ENCODE peak calls at places on chromosomes 1 and 21, in five cellular contexts. F is A549, T is body of pancreas, G is tibial nerve, J is adrenal gland. C is an unnamed sample.

GRCh38 chr1:224219011-224219611 is 36.1 kb downstream of the DEGS1 start:
- DNase-seq in F (no peak), T (no peak), G (no peak), J (no peak), C (no peak)

GRCh38 chr1:41385398-41386189 is 24.4 kb downstream of the FOXO6 start:
- DNase-seq in F (no peak), T (no peak), G (no peak), J (no peak), C (no peak)

GRCh38 chr1:41492341-41492848 is 7.9 kb upstream of the EDN2 start:
- DNase-seq in F (peak), T (no peak), G (no peak), J (no peak), C (no peak)

GRCh38 chr1:16913616-16913865 is 8.2 kb upstream of the CROCC start:
- DNase-seq in F (no peak), T (no peak), G (no peak), J (no peak), C (no peak)

GRCh38 chr1:107273515-107273914 is 132.7 kb downstream of the NTNG1 start:
- DNase-seq in F (no peak), T (no peak), G (no peak), J (no peak), C (no peak)

GRCh38 chr1:61085191-61086086 is 3.1 kb downstream of the NFIA start:
- DNase-seq in F (no peak), T (no peak), G (no peak), J (no peak), C (no peak)

GRCh38 chr1:182249201-182249676 is 142.4 kb downstream of the GLUL start:
- DNase-seq in F (no peak), T (peak), G (no peak), J (no peak), C (no peak)

GRCh38 chr1:203629509-203630082 is 3.0 kb downstream of the ATP2B4 start:
- DNase-seq in F (no peak), T (peak), G (peak), J (peak), C (peak)

GRCh38 chr1:31760422-31760900 is 3.7 kb downstream of the ADGRB2 start:
- DNase-seq in F (no peak), T (no peak), G (no peak), J (no peak), C (no peak)

GRCh38 chr1:229653420-229653819 is 27.4 kb downstream of the URB2 start:
- DNase-seq in F (no peak), T (no peak), G (no peak), J (no peak), C (no peak)

GRCh38 chr1:182189535-182190066 is 128.1 kb upstream of the ZNF648 start:
- DNase-seq in F (no peak), T (no peak), G (no peak), J (no peak), C (no peak)

GRCh38 chr1:213596729-213597128 is 391.0 kb upstream of the PROX1 start:
- DNase-seq in F (no peak), T (no peak), G (no peak), J (no peak), C (no peak)

GRCh38 chr21:33202464-33203363 is 27.0 kb upstream of the IFNAR2 start:
- DNase-seq in F (peak), T (no peak), G (no peak), J (no peak), C (no peak)

GRCh38 chr1:184483101-184483813 is 96.4 kb downstream of the C1orf21 start:
- DNase-seq in F (no peak), T (peak), G (peak), J (peak), C (peak)

GRCh38 chr1:247415423-247416361 is at the start of gene NLRP3:
- DNase-seq in F (no peak), T (no peak), G (no peak), J (peak), C (no peak)

GRCh38 chr1:9275567-9276034 is 17.1 kb upstream of the SPSB1 start:
- DNase-seq in F (no peak), T (no peak), G (no peak), J (peak), C (peak)

GRCh38 chr1:171852273-171852672 is 11.0 kb downstream of the DNM3 start:
- DNase-seq in F (no peak), T (no peak), G (no peak), J (no peak), C (no peak)

GRCh38 chr1:72262735-72263134 is 19.6 kb downstream of the NEGR1 start:
- DNase-seq in F (no peak), T (no peak), G (no peak), J (no peak), C (no peak)

GRCh38 chr1:93749894-93750301 is 68.3 kb upstream of the BCAR3 start:
- DNase-seq in F (peak), T (no peak), G (no peak), J (no peak), C (no peak)

GRCh38 chr1:145990249-145991097 is 5.9 kb downstream of the TXNIP start:
- DNase-seq in F (no peak), T (no peak), G (no peak), J (peak), C (peak)

GRCh38 chr1:3890389-3891328 is 9.4 kb downstream of the C1orf174 start:
- DNase-seq in F (no peak), T (no peak), G (no peak), J (no peak), C (no peak)

GRCh38 chr1:155309423-155310021 is 856 bp downstream of the FDPS start:
- DNase-seq in F (peak), T (peak), G (no peak), J (peak), C (no peak)

GRCh38 chr1:109501644-109502367 is 7.7 kb downstream of the AMIGO1 start:
- DNase-seq in F (no peak), T (no peak), G (no peak), J (no peak), C (no peak)

GRCh38 chr1:61247051-61247854 is 164.9 kb downstream of the NFIA start:
- DNase-seq in F (no peak), T (no peak), G (no peak), J (no peak), C (no peak)

GRCh38 chr21:35223480-35224156 is 174.5 kb upstream of the RUNX1 start:
- DNase-seq in F (no peak), T (no peak), G (no peak), J (no peak), C (no peak)

GRCh38 chr1:172149377-172149776 is 271.1 kb upstream of the C1orf105 start:
- DNase-seq in F (no peak), T (no peak), G (no peak), J (no peak), C (no peak)

GRCh38 chr1:92310185-92310597 is 11.3 kb downstream of the RPAP2 start:
- DNase-seq in F (no peak), T (no peak), G (no peak), J (no peak), C (no peak)

GRCh38 chr21:20519076-20519475 is 479.1 kb upstream of the NCAM2 start:
- DNase-seq in F (no peak), T (no peak), G (no peak), J (no peak), C (no peak)
- H3K27ac ChIP-seq in F (no peak), T (no peak), G (no peak), J (no peak), C (no peak)

DNA sequence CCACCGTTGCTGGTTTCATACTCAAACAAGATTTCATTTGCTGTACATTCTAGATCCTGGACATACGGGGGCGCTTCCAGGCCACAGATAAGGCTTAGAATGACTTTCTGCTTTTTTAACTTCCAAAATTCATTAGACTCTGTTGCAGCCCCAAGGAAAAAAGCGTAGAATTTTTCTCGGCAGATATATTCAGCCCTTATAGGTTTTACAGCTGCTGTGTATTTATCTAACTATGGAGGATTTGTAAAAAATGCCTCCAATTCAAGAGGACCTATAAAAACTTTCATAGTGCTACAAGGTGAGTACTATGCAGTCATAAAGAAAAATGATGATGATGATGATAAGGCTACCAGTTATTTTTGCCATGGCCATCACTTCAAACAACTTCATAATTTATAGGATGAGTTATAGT is 51.6 kb downstream of the SLC30A10 start:
- DNase-seq in F (peak), T (no peak), G (no peak), J (no peak), C (no peak)
- TF ChIP-seq CTCF in F (peak), T (no peak), G (no peak), J (no peak), C (no peak)

GRCh38 chr1:156657971-156658319 is 16.0 kb downstream of the BCAN start:
- DNase-seq in F (no peak), T (no peak), G (no peak), J (no peak), C (no peak)

GRCh38 chr1:156659672-156659993 is 17.6 kb downstream of the NES start:
- DNase-seq in F (no peak), T (no peak), G (no peak), J (peak), C (no peak)

GRCh38 chr1:156657161-156657970 is 15.4 kb downstream of the BCAN start:
- DNase-seq in F (peak), T (peak), G (peak), J (peak), C (peak)

GRCh38 chr1:156658945-156659574 is 17.1 kb downstream of the BCAN start:
- DNase-seq in F (no peak), T (no peak), G (no peak), J (peak), C (no peak)

GRCh38 chr1:156658496-156658895 is 16.6 kb downstream of the BCAN start:
- DNase-seq in F (no peak), T (no peak), G (no peak), J (no peak), C (no peak)
- H3K27ac ChIP-seq in F (no peak), T (no peak), G (no peak), J (no peak), C (no peak)

GRCh38 chr1:59378621-59379020 is 81.7 kb downstream of the FGGY start:
- DNase-seq in F (no peak), T (no peak), G (no peak), J (no peak), C (no peak)

GRCh38 chr1:59377350-59377904 is 80.5 kb downstream of the FGGY start:
- DNase-seq in F (no peak), T (no peak), G (no peak), J (no peak), C (no peak)

GRCh38 chr1:59379028-59379728 is 82.3 kb downstream of the FGGY start:
- DNase-seq in F (no peak), T (no peak), G (no peak), J (no peak), C (no peak)

GRCh38 chr1:59375321-59376220 is 78.7 kb downstream of the FGGY start:
- DNase-seq in F (peak), T (no peak), G (no peak), J (no peak), C (no peak)
- TF ChIP-seq CTCF in F (no peak), T (no peak), G (no peak), J (no peak), C (no peak)

GRCh38 chr21:38488640-38489282 is 9.5 kb downstream of the ERG start:
- DNase-seq in F (no peak), T (no peak), G (no peak), J (no peak), C (no peak)
- H3K27ac ChIP-seq in F (no peak), T (no peak), G (no peak), J (no peak), C (peak)

GRCh38 chr1:85707267-85707989 is 805 bp downstream of the ZNHIT6 start:
- DNase-seq in F (no peak), T (no peak), G (no peak), J (no peak), C (no peak)

GRCh38 chr1:85707990-85708825 is at the start of gene ZNHIT6:
- DNase-seq in F (peak), T (peak), G (peak), J (peak), C (peak)

GRCh38 chr1:85705940-85706339 is 2.3 kb downstream of the ZNHIT6 start:
- DNase-seq in F (no peak), T (no peak), G (no peak), J (no peak), C (no peak)

GRCh38 chr1:85708826-85709222 is 591 bp upstream of the ZNHIT6 start:
- DNase-seq in F (peak), T (no peak), G (no peak), J (no peak), C (no peak)
- TF ChIP-seq CTCF in F (no peak), T (no peak), G (no peak), J (no peak), C (no peak)

GRCh38 chr1:160330119-160330518 is 12.9 kb downstream of the COPA start:
- DNase-seq in F (peak), T (no peak), G (no peak), J (no peak), C (no peak)
- H3K27ac ChIP-seq in F (no peak), T (no peak), G (no peak), J (no peak), C (no peak)

C was measured in psoas muscle.